ENCODE peak calls at places on chromosomes 4 and X, in ten cellular contexts. I, J, H, U, L, R, D, N, G and Q are unnamed samples.

GRCh38 chrX:97494756-97495372 is 611.2 kb downstream of the RPA4 start:
- DNase-seq in I (no peak), J (no peak), H (no peak), U (peak), L (no peak), R (no peak), D (no peak), N (no peak), G (no peak), Q (no peak)

GRCh38 chr4:73259552-73260140 is 1.0 kb upstream of the ANKRD17 start:
- DNase-seq in I (peak), J (peak), H (no peak), U (no peak), L (no peak), R (no peak), D (no peak), N (no peak), G (no peak), Q (no peak)

GRCh38 chr4:48261288-48261687 is 8.3 kb downstream of the TEC start:
- DNase-seq in I (no peak), J (no peak), H (no peak), U (no peak), L (no peak), R (no peak), D (no peak), N (no peak), G (no peak), Q (no peak)

GRCh38 chrX:49166914-49167739 is 4.6 kb downstream of the MAGIX start:
- DNase-seq in I (peak), J (peak), H (peak), U (no peak), L (peak), R (peak), D (no peak), N (no peak), G (no peak), Q (no peak)

GRCh38 chrX:154371771-154372300 is 2.6 kb downstream of the FLNA start:
- DNase-seq in I (no peak), J (no peak), H (no peak), U (no peak), L (no peak), R (no peak), D (no peak), N (no peak), G (no peak), Q (no peak)

GRCh38 chr4:5973033-5973432 is 45.2 kb downstream of the C4orf50 start:
- DNase-seq in I (no peak), J (no peak), H (no peak), U (no peak), L (no peak), R (peak), D (no peak), N (peak), G (no peak), Q (no peak)

GRCh38 chr4:37490391-37491347 is 195.5 kb downstream of the RELL1 start:
- DNase-seq in I (peak), J (no peak), H (no peak), U (no peak), L (no peak), R (no peak), D (no peak), N (no peak), G (no peak), Q (no peak)

GRCh38 chr4:144948009-144948408 is 150.0 kb downstream of the ANAPC10 start:
- DNase-seq in I (peak), J (no peak), H (no peak), U (no peak), L (peak), R (no peak), D (no peak), N (no peak), G (no peak), Q (no peak)

GRCh38 chr4:136650541-136651277 is 881.6 kb downstream of the PCDH18 start:
- DNase-seq in I (peak), J (peak), H (no peak), U (no peak), L (peak), R (no peak), D (no peak), N (no peak), G (no peak), Q (no peak)

GRCh38 chrX:43121637-43122036 is 343.7 kb upstream of the PPP1R2C start:
- DNase-seq in I (no peak), J (peak), H (no peak), U (no peak), L (peak), R (no peak), D (no peak), N (no peak), G (no peak), Q (no peak)

GRCh38 chr4:181819951-181820350 is 423.3 kb upstream of the TENM3 start:
- DNase-seq in I (peak), J (peak), H (no peak), U (no peak), L (no peak), R (no peak), D (no peak), N (no peak), G (no peak), Q (no peak)

GRCh38 chrX:12894074-12894691 is 12.2 kb upstream of the TLR8 start:
- DNase-seq in I (peak), J (peak), H (peak), U (peak), L (peak), R (no peak), D (no peak), N (peak), G (peak), Q (no peak)
- TF ChIP-seq CTCF in I (peak), J (peak), H (peak), U (peak), L (peak), R (peak), D (no peak), N (peak), G (peak), Q (peak)

DNA sequence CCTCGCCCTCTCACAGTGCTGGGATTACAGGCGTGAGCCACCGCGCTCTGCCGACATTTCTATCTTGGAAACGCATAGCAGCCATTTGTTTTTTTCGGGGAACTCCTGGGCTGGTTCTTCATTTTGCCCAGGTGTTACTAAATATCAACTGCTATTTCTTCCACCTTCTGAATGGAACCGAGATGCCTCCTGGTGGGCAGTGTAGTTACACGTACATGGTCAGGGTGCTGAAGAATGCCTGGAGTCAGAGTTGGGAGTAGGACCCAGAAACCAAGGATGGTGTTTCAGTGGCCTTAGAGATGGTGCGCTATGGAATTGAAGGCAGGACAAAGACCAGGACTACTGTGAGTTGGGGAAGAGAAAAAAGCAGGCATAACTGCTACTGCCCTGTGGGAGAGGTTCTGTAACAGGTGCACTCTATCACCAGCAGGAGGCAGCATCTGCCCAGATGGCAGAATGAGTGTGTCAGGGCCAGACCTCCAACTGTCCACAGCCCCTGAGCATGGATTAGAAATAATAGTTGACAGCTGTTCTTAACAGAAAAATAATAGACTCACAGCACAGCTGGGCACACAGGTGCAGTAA is 81.7 kb downstream of the ZC4H2 start:
- DNase-seq in I (peak), J (peak), H (no peak), U (peak), L (peak), R (no peak), D (no peak), N (no peak), G (no peak), Q (no peak)
- TF ChIP-seq CTCF in I (peak), J (peak), H (peak), U (peak), L (peak), R (no peak), D (no peak), N (no peak), G (peak), Q (peak)

DNA sequence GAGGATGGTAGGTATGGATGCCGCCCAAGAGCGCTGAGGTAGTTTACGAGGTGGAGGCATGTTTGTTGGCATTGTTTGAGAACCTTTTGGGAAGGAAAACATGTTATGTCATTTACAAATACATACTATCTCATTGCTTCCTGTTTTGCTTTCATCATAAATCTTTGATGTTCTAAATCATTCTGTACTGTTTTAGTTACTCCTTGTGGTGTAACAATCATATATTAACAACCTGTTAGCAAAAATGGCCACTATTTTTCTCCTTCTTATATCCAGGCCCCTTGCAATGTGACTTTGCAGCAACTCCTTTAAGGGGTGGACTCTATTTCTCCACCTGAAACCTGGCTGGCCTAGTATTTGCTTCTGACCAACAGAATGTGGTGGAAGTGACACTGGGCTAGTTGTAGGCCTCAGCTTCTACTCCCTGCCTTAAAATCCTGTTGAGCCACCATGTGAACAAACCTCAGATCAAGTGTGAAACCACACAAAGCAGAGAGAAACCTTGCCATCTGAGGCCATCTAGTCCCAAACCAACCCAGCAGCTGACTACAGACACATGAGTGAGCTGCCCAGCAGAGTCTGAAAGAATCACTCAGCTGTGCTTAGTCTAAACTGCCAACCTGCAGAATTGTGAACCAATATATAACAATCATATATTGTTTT is 15.8 kb upstream of the CXorf38 start:
- DNase-seq in I (no peak), J (no peak), H (no peak), U (no peak), L (no peak), R (no peak), D (no peak), N (no peak), G (no peak), Q (no peak)
- TF ChIP-seq CTCF in I (no peak), J (no peak), H (no peak), U (no peak), L (no peak), R (no peak), D (no peak), N (no peak), G (no peak), Q (no peak)

GRCh38 chr4:156595041-156595440 is 376.6 kb downstream of the PDGFC start:
- DNase-seq in I (no peak), J (peak), H (no peak), U (no peak), L (no peak), R (no peak), D (no peak), N (no peak), G (no peak), Q (no peak)

GRCh38 chr4:156594619-156595018 is 377.0 kb downstream of the PDGFC start:
- DNase-seq in I (peak), J (no peak), H (peak), U (no peak), L (no peak), R (no peak), D (no peak), N (peak), G (no peak), Q (no peak)

GRCh38 chr4:156591679-156592078 is 379.9 kb downstream of the PDGFC start:
- DNase-seq in I (no peak), J (no peak), H (no peak), U (no peak), L (no peak), R (no peak), D (no peak), N (no peak), G (no peak), Q (no peak)

GRCh38 chr4:156596026-156596425 is 375.6 kb downstream of the PDGFC start:
- DNase-seq in I (no peak), J (peak), H (no peak), U (no peak), L (peak), R (no peak), D (no peak), N (peak), G (no peak), Q (no peak)

DNA sequence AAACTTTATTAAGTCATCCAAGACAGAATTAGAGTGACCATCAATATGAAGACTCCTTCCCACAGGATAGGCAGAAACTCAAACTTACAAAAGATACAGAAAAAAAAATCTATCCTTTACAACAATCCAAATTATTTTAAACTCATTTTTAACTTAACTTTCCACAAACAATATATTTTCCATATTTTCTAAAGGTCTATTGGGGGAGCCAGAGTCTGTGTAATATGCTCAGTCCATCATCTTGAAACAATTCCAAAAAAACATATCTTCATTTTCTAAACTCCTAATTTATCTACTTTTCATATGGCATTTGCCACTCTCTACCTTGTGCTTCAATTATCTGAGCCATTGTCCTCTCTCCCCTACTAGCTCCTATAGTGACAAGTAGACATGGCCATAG is 378.1 kb downstream of the PDGFC start:
- DNase-seq in I (no peak), J (peak), H (no peak), U (no peak), L (no peak), R (no peak), D (no peak), N (no peak), G (no peak), Q (no peak)
- TF ChIP-seq CTCF in I (peak), J (peak), H (peak), U (no peak), L (peak), R (no peak), D (no peak), N (peak), G (no peak), Q (peak)

GRCh38 chr4:15455290-15455689 is 14.4 kb upstream of the CC2D2A start:
- DNase-seq in I (peak), J (peak), H (peak), U (no peak), L (peak), R (peak), D (no peak), N (no peak), G (no peak), Q (no peak)

GRCh38 chr4:15459706-15460105 is 10.0 kb upstream of the CC2D2A start:
- DNase-seq in I (no peak), J (no peak), H (no peak), U (no peak), L (no peak), R (no peak), D (no peak), N (no peak), G (no peak), Q (no peak)

GRCh38 chr4:15451866-15452765 is 17.6 kb upstream of the CC2D2A start:
- DNase-seq in I (peak), J (peak), H (peak), U (no peak), L (peak), R (no peak), D (no peak), N (no peak), G (peak), Q (no peak)

GRCh38 chr4:15457401-15458201 is 12.1 kb upstream of the CC2D2A start:
- DNase-seq in I (peak), J (peak), H (no peak), U (peak), L (peak), R (no peak), D (no peak), N (no peak), G (no peak), Q (no peak)
- TF ChIP-seq CTCF in I (peak), J (peak), H (peak), U (peak), L (peak), R (peak), D (peak), N (peak), G (peak), Q (peak)

GRCh38 chr4:114132830-114133229 is 153.4 kb upstream of the ARSJ start:
- DNase-seq in I (no peak), J (peak), H (no peak), U (no peak), L (peak), R (no peak), D (no peak), N (no peak), G (no peak), Q (no peak)
- TF ChIP-seq CTCF in I (peak), J (peak), H (no peak), U (no peak), L (peak), R (no peak), D (no peak), N (no peak), G (peak), Q (peak)

GRCh38 chr4:164700471-164700870 is 53.5 kb upstream of the SMIM31 start:
- DNase-seq in I (no peak), J (peak), H (no peak), U (peak), L (no peak), R (no peak), D (no peak), N (no peak), G (no peak), Q (no peak)
- TF ChIP-seq CTCF in I (no peak), J (peak), H (no peak), U (peak), L (no peak), R (no peak), D (no peak), N (no peak), G (no peak), Q (peak)

GRCh38 chr4:29541757-29542156 is 1178.4 kb upstream of the PCDH7 start:
- DNase-seq in I (no peak), J (no peak), H (no peak), U (no peak), L (no peak), R (no peak), D (no peak), N (no peak), G (no peak), Q (no peak)
- TF ChIP-seq CTCF in I (no peak), J (no peak), H (no peak), U (no peak), L (no peak), R (no peak), D (no peak), N (no peak), G (no peak), Q (no peak)

GRCh38 chr4:65580551-65580950 is 89.7 kb downstream of the EPHA5 start:
- DNase-seq in I (no peak), J (peak), H (no peak), U (no peak), L (peak), R (no peak), D (no peak), N (no peak), G (no peak), Q (no peak)
- TF ChIP-seq CTCF in I (peak), J (no peak), H (no peak), U (no peak), L (no peak), R (no peak), D (no peak), N (no peak), G (no peak), Q (peak)